ENCODE peak calls at places on chromosomes 3 and 15, in seven cellular contexts. Q is fibroblast of pulmonary artery, T is ovary, A is fibroblast of the aortic adventitia, J is uterus, Y is Panc1, M is hepatocyte. U is an unnamed sample.

GRCh38 chr3:67297715-67298475 is 299.8 kb downstream of the KBTBD8 start:
- DNase-seq in Q (no peak), T (no peak), A (no peak), J (no peak), Y (no peak), M (no peak), U (no peak)

GRCh38 chr3:110456001-110456400 is 615.6 kb upstream of the NECTIN3 start:
- DNase-seq in Q (no peak), T (no peak), A (peak; percentile 2), J (no peak), Y (no peak), M (no peak), U (no peak)

GRCh38 chr15:65096481-65097385 is 18.3 kb downstream of the UBAP1L start:
- DNase-seq in Q (no peak), T (no peak), A (no peak), J (no peak), Y (no peak), M (no peak), U (no peak)

GRCh38 chr3:50418845-50419244 is 59.5 kb upstream of the TMEM115 start:
- DNase-seq in Q (peak; percentile 59), T (no peak), A (no peak), J (no peak), Y (no peak), M (peak; percentile 28), U (no peak)

GRCh38 chr15:91199511-91199910 is 99.5 kb downstream of the SV2B start:
- DNase-seq in Q (no peak), T (no peak), A (no peak), J (no peak), Y (no peak), M (no peak), U (no peak)

GRCh38 chr3:14845826-14846225 is 27.1 kb downstream of the FGD5 start:
- DNase-seq in Q (no peak), T (no peak), A (no peak), J (no peak), Y (no peak), M (no peak), U (no peak)

GRCh38 chr15:81347910-81348309 is 24.0 kb upstream of the STARD5 start:
- DNase-seq in Q (no peak), T (no peak), A (no peak), J (no peak), Y (no peak), M (no peak), U (no peak)

GRCh38 chr15:56339594-56339993 is 25.6 kb upstream of the TEX9 start:
- DNase-seq in Q (no peak), T (no peak), A (no peak), J (no peak), Y (no peak), M (no peak), U (no peak)

GRCh38 chr3:115512565-115513410 is 110.5 kb upstream of the GAP43 start:
- DNase-seq in Q (peak; percentile 55), T (peak; percentile 27), A (peak; percentile 56), J (peak; percentile 18), Y (no peak), M (peak; percentile 55), U (peak; percentile 5)

GRCh38 chr3:38150780-38151528 is 12.5 kb downstream of the MYD88 start:
- DNase-seq in Q (no peak), T (no peak), A (peak; percentile 22), J (no peak), Y (no peak), M (no peak), U (no peak)

GRCh38 chr3:196666001-196666867 is 26.7 kb downstream of the NRROS start:
- DNase-seq in Q (peak; percentile 73), T (no peak), A (peak; percentile 49), J (no peak), Y (peak; percentile 89), M (no peak), U (peak; percentile 15)

GRCh38 chr15:31276596-31277298 is 49.9 kb upstream of the KLF13 start:
- DNase-seq in Q (no peak), T (no peak), A (no peak), J (no peak), Y (no peak), M (peak; percentile 2), U (no peak)

GRCh38 chr15:59266015-59266414 is 59.4 kb downstream of the LDHAL6B start:
- DNase-seq in Q (no peak), T (no peak), A (no peak), J (no peak), Y (no peak), M (peak; percentile 36), U (peak; percentile 55)

GRCh38 chr3:138912237-138912636 is 34.7 kb downstream of the FOXL2 start:
- DNase-seq in Q (no peak), T (no peak), A (no peak), J (no peak), Y (no peak), M (no peak), U (no peak)

GRCh38 chr3:42431099-42431498 is 20.7 kb upstream of the LYZL4 start:
- DNase-seq in Q (no peak), T (no peak), A (no peak), J (no peak), Y (no peak), M (no peak), U (no peak)

GRCh38 chr3:113136071-113136470 is 75.3 kb upstream of the BOC start:
- DNase-seq in Q (peak; percentile 62), T (no peak), A (peak; percentile 61), J (no peak), Y (peak; percentile 8), M (peak; percentile 29), U (no peak)

GRCh38 chr3:182241777-182242556 is 530.2 kb downstream of the SOX2 start:
- DNase-seq in Q (peak; percentile 34), T (peak; percentile 33), A (peak; percentile 15), J (peak; percentile 58), Y (no peak), M (peak; percentile 39), U (no peak)

GRCh38 chr3:170978335-170978745 is 48.2 kb downstream of the SLC2A2 start:
- DNase-seq in Q (no peak), T (no peak), A (no peak), J (no peak), Y (no peak), M (no peak), U (no peak)

GRCh38 chr15:74383286-74383685 is 15.8 kb upstream of the CYP11A1 start:
- DNase-seq in Q (no peak), T (no peak), A (no peak), J (no peak), Y (no peak), M (no peak), U (no peak)

GRCh38 chr15:65948352-65948751 is 79.1 kb downstream of the RAB11A start:
- DNase-seq in Q (no peak), T (no peak), A (no peak), J (no peak), Y (no peak), M (no peak), U (no peak)

GRCh38 chr3:57646723-57647122 is 46.2 kb downstream of the DENND6A start:
- DNase-seq in Q (peak; percentile 71), T (peak; percentile 28), A (peak; percentile 83), J (no peak), Y (no peak), M (peak; percentile 14), U (no peak)
- TF ChIP-seq CTCF in Q (peak; percentile 30), T (no peak), A (peak; percentile 44), J (peak; percentile 26), Y (no peak), M (peak; percentile 29), U (no peak)

GRCh38 chr3:193978030-193978429 is 157.9 kb upstream of the HES1 start:
- DNase-seq in Q (no peak), T (no peak), A (no peak), J (no peak), Y (no peak), M (no peak), U (no peak)
- TF ChIP-seq CTCF in Q (no peak), T (no peak), A (no peak), J (no peak), Y (no peak), M (no peak), U (no peak)

DNA sequence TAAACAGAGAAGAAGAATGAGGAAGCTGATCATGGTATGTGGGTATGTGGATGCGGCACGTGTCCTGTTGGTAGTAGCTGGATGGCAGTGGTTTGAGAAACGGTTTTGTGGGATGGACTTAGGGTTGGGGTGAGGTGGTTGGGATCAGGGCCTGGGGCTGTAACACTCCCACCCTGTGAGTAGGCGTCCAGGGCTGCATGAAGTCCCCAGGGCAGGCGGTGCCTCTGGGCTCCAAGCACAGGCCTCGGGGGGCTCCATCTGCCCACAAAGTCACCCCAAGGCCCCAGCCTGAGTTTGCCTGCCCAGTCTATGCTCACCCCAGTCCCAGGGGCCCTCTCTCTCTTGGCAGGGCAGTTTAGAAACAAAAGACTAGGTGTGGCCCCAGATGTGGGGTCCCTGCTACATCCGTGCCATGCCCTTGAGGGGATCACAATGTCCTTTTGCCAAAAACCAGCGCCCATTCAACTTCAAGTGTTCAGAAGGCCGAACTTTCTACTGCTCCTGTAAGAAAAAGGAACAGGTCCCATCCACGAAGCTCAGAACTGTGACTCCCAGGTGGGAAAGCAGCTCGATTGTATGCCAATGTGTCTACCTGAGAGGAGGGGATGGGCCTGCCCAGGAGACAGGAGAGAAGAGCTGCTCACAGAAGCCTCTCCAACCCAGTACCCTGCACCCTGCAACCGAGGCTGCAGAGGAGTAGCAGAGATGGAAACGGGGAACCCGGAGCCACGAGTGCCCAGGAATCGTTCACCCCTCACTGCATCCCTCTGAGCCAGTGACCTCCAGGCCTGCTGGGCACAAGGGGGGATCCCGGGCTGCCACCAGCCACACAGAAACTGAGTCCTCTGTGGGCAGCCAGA is 86.7 kb upstream of the PRR23E start:
- DNase-seq in Q (no peak), T (no peak), A (no peak), J (no peak), Y (no peak), M (no peak), U (no peak)
- TF ChIP-seq CTCF in Q (no peak), T (no peak), A (no peak), J (no peak), Y (no peak), M (no peak), U (no peak)

GRCh38 chr3:75220932-75221331 is 443.2 kb upstream of the FRG2C start:
- DNase-seq in Q (no peak), T (no peak), A (no peak), J (no peak), Y (no peak), M (no peak), U (no peak)

GRCh38 chr3:75224419-75224818 is 439.7 kb upstream of the FRG2C start:
- DNase-seq in Q (no peak), T (no peak), A (no peak), J (no peak), Y (no peak), M (no peak), U (no peak)

GRCh38 chr3:75218577-75218976 is 445.6 kb upstream of the FRG2C start:
- DNase-seq in Q (no peak), T (no peak), A (no peak), J (no peak), Y (no peak), M (no peak), U (no peak)
- TF ChIP-seq CTCF in Q (no peak), T (no peak), A (no peak), J (no peak), Y (no peak), M (no peak), U (no peak)

U was measured in Calu3.